ENCODE peak calls at places on chromosomes 4 and X, in seven cellular contexts. One of them, this sample, is unnamed.

GRCh38 chr4:83440899-83441298 is 14.7 kb downstream of the HELQ start:
- DNase-seq in fibroblast of lung: no peak
- DNase-seq in GM12865: no peak
- DNase-seq in upper lobe of left lung: no peak
- DNase-seq in HFF-Myc: no peak
- DNase-seq in mucosa of descending colon: no peak
- DNase-seq in endothelial cell: no peak
- DNase-seq in this sample: no peak

GRCh38 chrX:133698298-133698697 is 283.0 kb upstream of the GPC4 start:
- DNase-seq in fibroblast of lung: peak; percentile 58
- DNase-seq in GM12865: no peak
- DNase-seq in upper lobe of left lung: no peak
- DNase-seq in HFF-Myc: no peak
- DNase-seq in mucosa of descending colon: no peak
- DNase-seq in endothelial cell: no peak
- DNase-seq in this sample: no peak

GRCh38 chr4:64581422-64581821 is 172.2 kb upstream of the TECRL start:
- DNase-seq in fibroblast of lung: peak; percentile 30
- DNase-seq in GM12865: no peak
- DNase-seq in upper lobe of left lung: no peak
- DNase-seq in HFF-Myc: peak; percentile 0
- DNase-seq in mucosa of descending colon: no peak
- DNase-seq in endothelial cell: no peak
- DNase-seq in this sample: no peak

GRCh38 chr4:140673729-140674128 is 82.5 kb downstream of the TBC1D9 start:
- DNase-seq in fibroblast of lung: peak; percentile 50
- DNase-seq in GM12865: no peak
- DNase-seq in upper lobe of left lung: no peak
- DNase-seq in HFF-Myc: peak; percentile 56
- DNase-seq in mucosa of descending colon: no peak
- DNase-seq in endothelial cell: no peak
- DNase-seq in this sample: no peak

GRCh38 chr4:10806993-10807645 is 122.6 kb upstream of the CLNK start:
- DNase-seq in fibroblast of lung: no peak
- DNase-seq in GM12865: no peak
- DNase-seq in upper lobe of left lung: no peak
- DNase-seq in HFF-Myc: no peak
- DNase-seq in mucosa of descending colon: no peak
- DNase-seq in endothelial cell: no peak
- DNase-seq in this sample: no peak

GRCh38 chrX:100381613-100382012 is 28.5 kb downstream of the PCDH19 start:
- DNase-seq in fibroblast of lung: no peak
- DNase-seq in GM12865: no peak
- DNase-seq in upper lobe of left lung: no peak
- DNase-seq in HFF-Myc: no peak
- DNase-seq in mucosa of descending colon: no peak
- DNase-seq in endothelial cell: no peak
- DNase-seq in this sample: no peak

GRCh38 chrX:44989995-44990770 is 117.2 kb downstream of the KDM6A start:
- DNase-seq in fibroblast of lung: peak; percentile 28
- DNase-seq in GM12865: no peak
- DNase-seq in upper lobe of left lung: no peak
- DNase-seq in HFF-Myc: no peak
- DNase-seq in mucosa of descending colon: no peak
- DNase-seq in endothelial cell: no peak
- DNase-seq in this sample: no peak

GRCh38 chr4:8618961-8619720 is 26.6 kb downstream of the CPZ start:
- DNase-seq in fibroblast of lung: no peak
- DNase-seq in GM12865: no peak
- DNase-seq in upper lobe of left lung: no peak
- DNase-seq in HFF-Myc: no peak
- DNase-seq in mucosa of descending colon: peak; percentile 41
- DNase-seq in endothelial cell: no peak
- DNase-seq in this sample: no peak

GRCh38 chrX:34140816-34141215 is 8.7 kb upstream of the FAM47A start:
- DNase-seq in fibroblast of lung: no peak
- DNase-seq in GM12865: no peak
- DNase-seq in upper lobe of left lung: no peak
- DNase-seq in HFF-Myc: no peak
- DNase-seq in mucosa of descending colon: no peak
- DNase-seq in endothelial cell: no peak
- DNase-seq in this sample: no peak

GRCh38 chr4:1754336-1754735 is 33.0 kb downstream of the TACC3 start:
- DNase-seq in fibroblast of lung: no peak
- DNase-seq in GM12865: no peak
- DNase-seq in upper lobe of left lung: peak; percentile 68
- DNase-seq in HFF-Myc: no peak
- DNase-seq in mucosa of descending colon: no peak
- DNase-seq in endothelial cell: no peak
- DNase-seq in this sample: no peak

GRCh38 chr4:25343671-25344070 is 31.1 kb downstream of the ZCCHC4 start:
- DNase-seq in fibroblast of lung: no peak
- DNase-seq in GM12865: no peak
- DNase-seq in upper lobe of left lung: no peak
- DNase-seq in HFF-Myc: no peak
- DNase-seq in mucosa of descending colon: no peak
- DNase-seq in endothelial cell: no peak
- DNase-seq in this sample: no peak

GRCh38 chrX:9942086-9942485 is 25.1 kb upstream of the CLDN34 start:
- DNase-seq in fibroblast of lung: no peak
- DNase-seq in GM12865: peak; percentile 90
- DNase-seq in upper lobe of left lung: no peak
- DNase-seq in HFF-Myc: no peak
- DNase-seq in mucosa of descending colon: no peak
- DNase-seq in endothelial cell: no peak
- DNase-seq in this sample: no peak

GRCh38 chrX:7147431-7147977 is at the start of gene STS:
- DNase-seq in fibroblast of lung: no peak
- DNase-seq in GM12865: peak; percentile 55
- DNase-seq in upper lobe of left lung: no peak
- DNase-seq in HFF-Myc: no peak
- DNase-seq in mucosa of descending colon: peak; percentile 78
- DNase-seq in endothelial cell: peak; percentile 18
- DNase-seq in this sample: peak; percentile 87

GRCh38 chr4:169270810-169271691 is at the start of gene SH3RF1:
- DNase-seq in fibroblast of lung: peak; percentile 85
- DNase-seq in GM12865: peak; percentile 85
- DNase-seq in upper lobe of left lung: peak; percentile 96
- DNase-seq in HFF-Myc: no peak
- DNase-seq in mucosa of descending colon: peak; percentile 87
- DNase-seq in endothelial cell: peak; percentile 79
- DNase-seq in this sample: peak; percentile 95

GRCh38 chr4:169271692-169272007 is 894 bp upstream of the SH3RF1 start:
- DNase-seq in fibroblast of lung: no peak
- DNase-seq in GM12865: peak; percentile 22
- DNase-seq in upper lobe of left lung: no peak
- DNase-seq in HFF-Myc: no peak
- DNase-seq in mucosa of descending colon: no peak
- DNase-seq in endothelial cell: no peak
- DNase-seq in this sample: no peak

GRCh38 chr4:169272265-169272886 is 1.6 kb upstream of the SH3RF1 start:
- DNase-seq in fibroblast of lung: peak; percentile 50
- DNase-seq in GM12865: peak; percentile 48
- DNase-seq in upper lobe of left lung: no peak
- DNase-seq in HFF-Myc: no peak
- DNase-seq in mucosa of descending colon: no peak
- DNase-seq in endothelial cell: no peak
- DNase-seq in this sample: no peak

GRCh38 chr4:169268951-169269781 is 1.6 kb downstream of the SH3RF1 start:
- DNase-seq in fibroblast of lung: peak; percentile 67
- DNase-seq in GM12865: no peak
- DNase-seq in upper lobe of left lung: no peak
- DNase-seq in HFF-Myc: no peak
- DNase-seq in mucosa of descending colon: no peak
- DNase-seq in endothelial cell: no peak
- DNase-seq in this sample: no peak

DNA sequence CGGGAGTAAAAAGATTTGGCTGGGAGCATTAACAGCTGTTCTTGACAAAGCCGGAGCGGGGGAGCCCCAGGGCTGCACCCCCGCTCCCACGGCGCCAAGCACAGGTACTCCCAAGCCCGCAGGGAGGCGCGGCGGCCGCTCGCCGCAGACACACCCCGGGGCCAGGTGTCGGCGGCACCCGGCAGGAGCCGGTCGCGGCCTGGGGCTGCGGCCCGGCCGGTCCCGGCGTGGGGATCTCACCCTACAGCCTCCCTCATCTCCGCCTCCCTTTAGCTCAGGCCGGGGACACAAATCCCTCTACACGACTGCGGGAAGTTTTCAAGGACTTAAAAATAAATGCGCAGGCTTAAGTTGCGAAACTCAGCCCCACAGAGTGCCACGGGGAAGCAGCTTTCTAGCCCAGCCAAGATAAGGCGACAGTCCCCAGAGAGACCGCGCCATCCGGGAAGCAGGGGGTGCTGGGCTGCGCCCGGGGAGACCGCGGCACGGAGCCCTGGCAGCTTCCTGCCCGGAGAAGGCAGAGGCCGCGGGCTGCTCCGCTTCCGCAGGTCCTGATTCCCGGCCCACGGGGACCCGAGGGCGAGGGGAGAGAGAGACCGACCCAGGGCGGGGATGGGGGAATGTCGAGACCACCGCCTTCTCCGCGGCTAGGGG is 473 bp downstream of the SH3RF1 start:
- DNase-seq in fibroblast of lung: peak; percentile 52
- DNase-seq in GM12865: peak; percentile 76
- DNase-seq in upper lobe of left lung: peak; percentile 92
- DNase-seq in HFF-Myc: no peak
- DNase-seq in mucosa of descending colon: peak; percentile 78
- DNase-seq in endothelial cell: peak; percentile 58
- DNase-seq in this sample: peak; percentile 86
- TF ChIP-seq CTCF in fibroblast of lung: no peak
- TF ChIP-seq CTCF in GM12865: no peak
- TF ChIP-seq CTCF in upper lobe of left lung: no peak
- TF ChIP-seq CTCF in HFF-Myc: no peak
- TF ChIP-seq CTCF in mucosa of descending colon: no peak
- TF ChIP-seq CTCF in endothelial cell: no peak
- TF ChIP-seq CTCF in this sample: no peak

GRCh38 chr4:43778187-43778915 is 670.3 kb downstream of the KCTD8 start:
- DNase-seq in fibroblast of lung: no peak
- DNase-seq in GM12865: peak; percentile 32
- DNase-seq in upper lobe of left lung: no peak
- DNase-seq in HFF-Myc: no peak
- DNase-seq in mucosa of descending colon: no peak
- DNase-seq in endothelial cell: no peak
- DNase-seq in this sample: no peak

GRCh38 chr4:43781125-43781524 is 667.5 kb downstream of the KCTD8 start:
- DNase-seq in fibroblast of lung: no peak
- DNase-seq in GM12865: no peak
- DNase-seq in upper lobe of left lung: no peak
- DNase-seq in HFF-Myc: no peak
- DNase-seq in mucosa of descending colon: no peak
- DNase-seq in endothelial cell: no peak
- DNase-seq in this sample: no peak

GRCh38 chr4:43776371-43776770 is 672.2 kb downstream of the KCTD8 start:
- DNase-seq in fibroblast of lung: peak; percentile 19
- DNase-seq in GM12865: no peak
- DNase-seq in upper lobe of left lung: no peak
- DNase-seq in HFF-Myc: no peak
- DNase-seq in mucosa of descending colon: no peak
- DNase-seq in endothelial cell: no peak
- DNase-seq in this sample: no peak
- TF ChIP-seq CTCF in fibroblast of lung: no peak
- TF ChIP-seq CTCF in GM12865: peak; percentile 6
- TF ChIP-seq CTCF in upper lobe of left lung: no peak
- TF ChIP-seq CTCF in HFF-Myc: no peak
- TF ChIP-seq CTCF in mucosa of descending colon: no peak
- TF ChIP-seq CTCF in endothelial cell: peak; percentile 66
- TF ChIP-seq CTCF in this sample: peak; percentile 50

DNA sequence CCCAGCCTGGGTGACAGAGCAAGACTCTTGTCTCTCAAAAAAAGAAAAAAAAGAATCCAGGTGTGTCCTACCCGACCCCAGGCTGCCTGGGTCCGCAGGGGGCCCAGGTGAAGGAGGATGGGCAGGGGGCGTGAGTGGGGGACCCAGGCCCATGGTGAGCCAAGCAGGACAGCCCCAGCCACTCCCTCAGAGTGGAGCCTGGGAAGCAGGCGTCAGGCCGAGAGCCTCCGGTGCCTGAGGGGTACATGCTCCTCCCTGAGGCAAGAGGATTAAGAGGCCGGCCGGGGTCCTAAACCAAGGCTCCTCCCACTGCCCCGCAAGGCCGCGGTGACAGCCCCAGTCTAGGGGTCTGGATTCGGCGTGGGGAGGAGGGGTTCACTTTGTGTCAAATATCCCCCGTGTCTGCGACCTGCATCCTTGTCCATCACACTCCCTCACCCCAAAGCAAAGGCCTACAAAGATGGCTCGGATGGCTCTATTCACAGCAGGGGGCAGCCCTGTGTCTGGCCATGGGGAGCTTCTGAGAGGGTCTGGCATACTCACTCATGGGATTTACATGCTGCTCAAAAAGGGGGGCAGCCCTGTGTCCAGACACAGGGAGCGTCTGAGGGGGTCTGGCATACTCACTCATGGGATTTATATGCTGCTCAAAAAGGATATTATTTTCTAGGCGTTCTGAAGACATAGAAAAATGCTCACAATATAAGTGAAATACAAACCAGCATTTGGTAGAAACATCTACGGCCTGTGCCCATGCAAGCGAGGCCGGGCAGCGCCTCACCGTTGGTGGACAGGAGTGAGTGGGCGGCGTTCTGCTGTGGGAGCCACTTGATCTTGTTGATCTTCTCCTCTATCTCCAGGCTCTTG is 94.6 kb downstream of the PPP2R2C start:
- DNase-seq in fibroblast of lung: no peak
- DNase-seq in GM12865: no peak
- DNase-seq in upper lobe of left lung: peak; percentile 55
- DNase-seq in HFF-Myc: no peak
- DNase-seq in mucosa of descending colon: peak; percentile 21
- DNase-seq in endothelial cell: no peak
- DNase-seq in this sample: no peak
- TF ChIP-seq CTCF in fibroblast of lung: no peak
- TF ChIP-seq CTCF in GM12865: no peak
- TF ChIP-seq CTCF in upper lobe of left lung: no peak
- TF ChIP-seq CTCF in HFF-Myc: no peak
- TF ChIP-seq CTCF in mucosa of descending colon: no peak
- TF ChIP-seq CTCF in endothelial cell: no peak
- TF ChIP-seq CTCF in this sample: no peak

GRCh38 chr4:53227451-53227850 is 138.4 kb downstream of the SCFD2 start:
- DNase-seq in fibroblast of lung: no peak
- DNase-seq in GM12865: no peak
- DNase-seq in upper lobe of left lung: no peak
- DNase-seq in HFF-Myc: no peak
- DNase-seq in mucosa of descending colon: no peak
- DNase-seq in endothelial cell: no peak
- DNase-seq in this sample: no peak
- TF ChIP-seq CTCF in fibroblast of lung: no peak
- TF ChIP-seq CTCF in GM12865: no peak
- TF ChIP-seq CTCF in upper lobe of left lung: no peak
- TF ChIP-seq CTCF in HFF-Myc: no peak
- TF ChIP-seq CTCF in mucosa of descending colon: no peak
- TF ChIP-seq CTCF in endothelial cell: no peak
- TF ChIP-seq CTCF in this sample: no peak